ENCODE peak calls at places on chromosomes 5 and 9, in ten cellular contexts. V, Z, J, U, W, P, S, O, T and L are unnamed samples.

GRCh38 chr9:133477992-133478850 is 678 bp downstream of the SLC2A6 start:
- DNase-seq in S (no peak), J (no peak), T (no peak), O (no peak), U (no peak), W (no peak), P (no peak), Z (no peak), V (peak), L (no peak)

GRCh38 chr5:89755024-89755423 is 654.5 kb downstream of the CETN3 start:
- DNase-seq in S (no peak), T (no peak), Z (no peak), V (no peak), P (no peak), O (no peak), J (no peak), U (no peak), W (no peak), L (no peak)

GRCh38 chr5:161397448-161397847 is 149.1 kb downstream of the GABRB2 start:
- DNase-seq in P (no peak), O (no peak), V (no peak), W (no peak), S (no peak), J (no peak), Z (no peak), U (no peak), T (no peak), L (no peak)

GRCh38 chr5:142810081-142810480 is 39.9 kb downstream of the ARHGAP26 start:
- DNase-seq in S (no peak), P (no peak), J (no peak), O (no peak), U (no peak), Z (no peak), V (no peak), T (peak), W (no peak), L (no peak)

GRCh38 chr5:9423611-9424010 is 122.3 kb downstream of the SEMA5A start:
- DNase-seq in P (no peak), O (no peak), U (no peak), T (no peak), S (no peak), J (no peak), V (peak), W (no peak), Z (no peak), L (no peak)

GRCh38 chr9:124503713-124504529 is 3.3 kb downstream of the NR5A1 start:
- DNase-seq in J (no peak), Z (no peak), V (no peak), P (no peak), T (no peak), U (peak), O (no peak), W (no peak), S (no peak), L (no peak)

GRCh38 chr9:71725590-71726338 is 42.5 kb downstream of the CEMIP2 start:
- DNase-seq in T (no peak), W (no peak), P (no peak), V (peak), S (no peak), U (no peak), J (no peak), Z (no peak), O (no peak), L (no peak)

GRCh38 chr9:113943112-113944009 is 67.3 kb downstream of the ZNF618 start:
- DNase-seq in Z (no peak), S (peak), O (no peak), W (no peak), P (no peak), T (no peak), J (no peak), V (no peak), U (no peak), L (no peak)

GRCh38 chr5:143134269-143134668 is 269.2 kb downstream of the NR3C1 start:
- DNase-seq in J (no peak), Z (no peak), P (no peak), U (no peak), T (no peak), S (no peak), O (no peak), V (no peak), W (no peak), L (no peak)

GRCh38 chr5:103232393-103232999 is 26.1 kb upstream of the MACIR start:
- DNase-seq in Z (no peak), P (no peak), S (no peak), J (no peak), W (no peak), O (no peak), V (peak), U (no peak), T (peak), L (peak)

GRCh38 chr9:91833096-91833877 is 116.7 kb downstream of the ROR2 start:
- DNase-seq in P (no peak), O (no peak), S (no peak), V (no peak), U (no peak), J (no peak), W (no peak), Z (no peak), T (no peak), L (no peak)

GRCh38 chr5:311963-312362 is 9.6 kb upstream of the AHRR start:
- DNase-seq in J (no peak), P (no peak), T (no peak), Z (no peak), U (no peak), W (no peak), O (no peak), S (no peak), V (no peak), L (no peak)

GRCh38 chr9:86854898-86855523 is 92.3 kb downstream of the GAS1 start:
- DNase-seq in Z (no peak), S (no peak), P (peak), W (peak), V (peak), O (no peak), U (no peak), T (no peak), J (peak), L (no peak)

GRCh38 chr5:76270214-76270613 is 132.9 kb upstream of the IQGAP2 start:
- DNase-seq in J (no peak), Z (no peak), W (no peak), O (no peak), V (no peak), T (no peak), S (no peak), P (no peak), U (no peak), L (no peak)

GRCh38 chr9:99024959-99025358 is 80.0 kb upstream of the TGFBR1 start:
- DNase-seq in V (no peak), T (no peak), Z (no peak), S (no peak), J (no peak), U (no peak), P (no peak), O (no peak), W (no peak), L (no peak)

GRCh38 chr9:97714435-97714834 is 17.3 kb upstream of the XPA start:
- DNase-seq in O (no peak), V (peak), W (no peak), U (no peak), Z (no peak), P (no peak), T (no peak), J (peak), S (no peak), L (no peak)